ENCODE peak calls at places on chromosomes 4 and X, in eight cellular contexts. L is AG04450; Z is pancreas; V is uterus; A is naive thymus-derived CD4-positive, alpha-beta T cell; R is body of pancreas; N is GM23248; U is Panc1. E is an unnamed sample.

GRCh38 chr4:86720508-86721068 is 126.5 kb downstream of the PTPN13 start:
- DNase-seq in L (no peak), Z (no peak), V (no peak), A (no peak), R (no peak), N (peak), U (no peak), E (no peak)

GRCh38 chr4:151865327-151865726 is 104.5 kb upstream of the GATB start:
- DNase-seq in L (no peak), Z (no peak), V (peak), A (no peak), R (peak), N (peak), U (no peak), E (no peak)

GRCh38 chr4:80202190-80202711 is 4.9 kb downstream of the PRDM8 start:
- DNase-seq in L (no peak), Z (peak), V (peak), A (peak), R (peak), N (peak), U (no peak), E (peak)

GRCh38 chr4:107629318-107629717 is 90.7 kb downstream of the PAPSS1 start:
- DNase-seq in L (no peak), Z (no peak), V (no peak), A (no peak), R (no peak), N (no peak), U (no peak), E (no peak)

GRCh38 chr4:105555409-105555808 is 3.0 kb downstream of the ARHGEF38 start:
- DNase-seq in L (no peak), Z (no peak), V (no peak), A (no peak), R (no peak), N (no peak), U (no peak), E (no peak)

GRCh38 chrX:104432321-104432720 is 133.7 kb upstream of the IL1RAPL2 start:
- DNase-seq in L (no peak), Z (no peak), V (no peak), A (no peak), R (no peak), N (no peak), U (no peak), E (no peak)

GRCh38 chrX:98380106-98380505 is 1496.4 kb downstream of the RPA4 start:
- DNase-seq in L (no peak), Z (no peak), V (no peak), A (no peak), R (no peak), N (no peak), U (no peak), E (no peak)

GRCh38 chr4:136687118-136687517 is 845.2 kb downstream of the PCDH18 start:
- DNase-seq in L (no peak), Z (no peak), V (no peak), A (no peak), R (no peak), N (no peak), U (no peak), E (no peak)

GRCh38 chr4:77040856-77041576 is 34.8 kb downstream of the CCNI start:
- DNase-seq in L (no peak), Z (no peak), V (no peak), A (no peak), R (no peak), N (peak), U (no peak), E (no peak)

GRCh38 chr4:177441061-177441802 is 1.0 kb downstream of the AGA start:
- DNase-seq in L (no peak), Z (no peak), V (no peak), A (peak), R (no peak), N (peak), U (peak), E (no peak)

GRCh38 chr4:1381944-1382541 is 24.2 kb downstream of the NKX1-1 start:
- DNase-seq in L (no peak), Z (no peak), V (no peak), A (no peak), R (peak), N (no peak), U (no peak), E (no peak)

GRCh38 chr4:22842360-22842759 is 149.6 kb downstream of the GBA3 start:
- DNase-seq in L (no peak), Z (no peak), V (no peak), A (no peak), R (no peak), N (no peak), U (no peak), E (no peak)

GRCh38 chrX:10447577-10448214 is 172.7 kb downstream of the MID1 start:
- DNase-seq in L (no peak), Z (peak), V (no peak), A (no peak), R (no peak), N (peak), U (no peak), E (peak)

GRCh38 chrX:72137846-72138455 is 6.2 kb upstream of the RTL5 start:
- DNase-seq in L (no peak), Z (no peak), V (no peak), A (no peak), R (no peak), N (no peak), U (no peak), E (no peak)

GRCh38 chr4:113905301-113905700 is 74.1 kb downstream of the ARSJ start:
- DNase-seq in L (no peak), Z (no peak), V (no peak), A (no peak), R (no peak), N (no peak), U (no peak), E (no peak)

GRCh38 chr4:13627185-13627605 is 330 bp downstream of the BOD1L1 start:
- DNase-seq in L (no peak), Z (no peak), V (no peak), A (no peak), R (no peak), N (no peak), U (no peak), E (no peak)

GRCh38 chr4:8771258-8771590 is 100.4 kb downstream of the HMX1 start:
- DNase-seq in L (no peak), Z (no peak), V (no peak), A (no peak), R (peak), N (no peak), U (no peak), E (no peak)

GRCh38 chrX:123171781-123172180 is 12.3 kb upstream of the GRIA3 start:
- DNase-seq in L (no peak), Z (no peak), V (no peak), A (no peak), R (no peak), N (peak), U (no peak), E (no peak)

GRCh38 chrX:51737062-51737461 is 6.2 kb upstream of the GSPT2 start:
- DNase-seq in L (no peak), Z (no peak), V (no peak), A (no peak), R (no peak), N (no peak), U (no peak), E (no peak)

GRCh38 chrX:16826207-16826606 is 39.9 kb downstream of the TXLNG start:
- DNase-seq in L (no peak), Z (no peak), V (no peak), A (no peak), R (no peak), N (peak), U (no peak), E (peak)

GRCh38 chr4:116323606-116324005 is 761.8 kb downstream of the TRAM1L1 start:
- DNase-seq in L (no peak), Z (no peak), V (no peak), A (no peak), R (no peak), N (no peak), U (no peak), E (no peak)
- H3K4me3 ChIP-seq in L (no peak), Z (no peak), V (no peak), A (no peak), R (no peak), N (no peak), U (no peak), E (no peak)

GRCh38 chr4:173520921-173521473 is 9.0 kb downstream of the HAND2 start:
- DNase-seq in L (no peak), Z (no peak), V (no peak), A (no peak), R (no peak), N (peak), U (no peak), E (no peak)
- H3K27ac ChIP-seq in L (no peak), Z (no peak), V (peak), A (no peak), R (no peak), N (no peak), U (no peak), E (no peak)

DNA sequence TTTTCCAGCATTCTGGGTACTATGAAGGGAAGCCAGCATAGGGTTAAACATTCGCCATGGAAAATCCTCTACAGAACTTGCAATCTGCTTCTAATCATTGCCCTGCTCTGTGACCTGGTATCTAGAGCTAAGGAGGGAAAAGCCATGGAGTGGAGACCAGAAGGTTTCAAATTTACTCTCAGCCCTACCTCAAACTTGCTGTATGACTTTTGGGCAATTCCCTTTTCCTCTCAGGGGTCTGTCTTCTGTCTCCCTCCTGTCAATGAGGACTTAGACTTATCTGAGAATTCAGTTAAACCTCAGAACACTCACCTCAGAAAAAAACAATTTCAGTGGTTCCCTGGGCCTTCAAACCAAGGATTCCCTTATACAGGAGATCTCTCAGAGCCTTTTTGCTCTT is 29.1 kb downstream of the ARHGEF9 start:
- DNase-seq in L (no peak), Z (no peak), V (no peak), A (no peak), R (no peak), N (no peak), U (no peak), E (no peak)
- H3K4me3 ChIP-seq in L (no peak), Z (no peak), V (no peak), A (peak), R (no peak), N (peak), U (peak), E (no peak)

GRCh38 chr4:24423670-24424069 is 160.7 kb downstream of the DHX15 start:
- DNase-seq in L (no peak), Z (no peak), V (no peak), A (no peak), R (no peak), N (no peak), U (no peak), E (no peak)

GRCh38 chr4:24422644-24423043 is 161.7 kb downstream of the DHX15 start:
- DNase-seq in L (no peak), Z (no peak), V (no peak), A (no peak), R (no peak), N (no peak), U (no peak), E (no peak)

GRCh38 chr4:24417206-24417605 is 167.1 kb downstream of the DHX15 start:
- DNase-seq in L (no peak), Z (no peak), V (no peak), A (no peak), R (no peak), N (no peak), U (no peak), E (no peak)

GRCh38 chr4:24416293-24416692 is 168.1 kb downstream of the DHX15 start:
- DNase-seq in L (no peak), Z (no peak), V (no peak), A (no peak), R (no peak), N (no peak), U (no peak), E (no peak)

GRCh38 chr4:24419147-24420034 is 165.0 kb downstream of the DHX15 start:
- DNase-seq in L (peak), Z (peak), V (peak), A (peak), R (peak), N (peak), U (peak), E (peak)
- H3K27ac ChIP-seq in L (no peak), Z (no peak), V (no peak), A (no peak), R (no peak), N (no peak), U (no peak), E (no peak)

DNA sequence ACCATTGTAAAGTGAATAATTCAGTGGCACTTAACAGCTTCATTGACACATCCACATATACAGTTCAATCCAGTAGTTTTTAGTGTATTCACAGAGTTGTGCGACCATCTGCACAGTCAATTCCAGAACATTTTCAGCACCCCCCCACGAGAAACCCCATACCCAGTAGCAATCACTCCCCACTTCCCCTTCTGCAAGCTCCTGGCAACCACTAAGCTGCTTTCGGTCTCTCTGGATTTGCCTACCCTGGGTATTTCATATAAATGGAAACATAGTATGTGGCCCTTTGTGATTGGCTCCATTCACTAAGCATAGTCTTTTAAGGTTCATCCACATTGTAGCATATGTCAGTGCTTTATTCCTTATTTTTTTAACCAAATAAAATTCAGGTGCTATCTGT is 10.0 kb downstream of the MSL3 start:
- DNase-seq in L (no peak), Z (no peak), V (no peak), A (no peak), R (no peak), N (no peak), U (no peak), E (no peak)
- H3K4me3 ChIP-seq in L (no peak), Z (no peak), V (no peak), A (no peak), R (no peak), N (no peak), U (no peak), E (no peak)

DNA sequence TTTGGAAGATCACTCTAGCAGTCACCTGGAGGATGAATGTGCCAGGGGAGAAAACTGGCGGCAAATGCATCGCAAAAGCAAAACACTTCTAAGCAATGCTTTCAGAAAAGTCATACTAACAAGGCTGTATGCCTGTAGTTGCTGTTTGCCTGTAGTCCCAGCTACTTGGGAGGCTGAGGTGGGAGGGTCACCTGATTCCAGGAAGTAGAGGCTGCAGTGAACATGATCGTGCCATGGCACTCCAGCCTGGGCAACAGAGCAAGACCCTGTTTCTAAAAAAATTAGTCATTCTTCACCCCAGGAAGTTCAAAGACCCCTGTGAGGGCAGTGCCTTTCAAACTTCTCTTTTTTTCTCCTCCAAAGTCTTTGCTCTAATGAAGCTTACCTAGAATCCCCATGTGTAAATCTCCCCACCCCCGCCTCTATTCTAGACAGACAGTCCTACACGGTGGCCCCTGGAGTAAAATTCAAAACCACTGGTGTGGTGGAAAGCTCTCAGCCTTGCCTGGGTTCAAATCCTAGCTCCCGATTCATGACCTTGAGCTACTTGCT is 5.5 kb downstream of the SOWAHD start:
- DNase-seq in L (no peak), Z (no peak), V (no peak), A (no peak), R (no peak), N (no peak), U (no peak), E (no peak)
- H3K27ac ChIP-seq in L (no peak), Z (no peak), V (no peak), A (no peak), R (no peak), N (no peak), U (no peak), E (peak)